ENCODE peak calls at places on chromosome 9, in ten cellular contexts. One of them, this sample, is unnamed. For H3K4me1 and H3K36me3, the result is how much of the 10 kb centered on the place peaks cover.

GRCh38 chr9:115231116-115231515 is 113.2 kb upstream of the TNC start:
- DNase-seq in heart left ventricle: no peak
- DNase-seq in H1: no peak
- DNase-seq in OCI-LY7: no peak
- DNase-seq in endothelial cell of umbilical vein: no peak
- DNase-seq in SJSA1: no peak
- DNase-seq in aorta: no peak
- DNase-seq in pancreas: no peak
- DNase-seq in CD8-positive, alpha-beta T cell: no peak
- DNase-seq in upper lobe of left lung: no peak
- DNase-seq in this sample: peak

GRCh38 chr9:75960561-75960960 is 70.1 kb downstream of the PCSK5 start:
- DNase-seq in CD8-positive, alpha-beta T cell: no peak
- DNase-seq in pancreas: no peak
- DNase-seq in endothelial cell of umbilical vein: peak
- DNase-seq in SJSA1: no peak
- DNase-seq in aorta: no peak
- DNase-seq in H1: no peak
- DNase-seq in heart left ventricle: peak
- DNase-seq in upper lobe of left lung: no peak
- DNase-seq in OCI-LY7: no peak
- DNase-seq in this sample: peak

GRCh38 chr9:95085861-95086563 is 231.5 kb downstream of the FANCC start:
- DNase-seq in endothelial cell of umbilical vein: no peak
- DNase-seq in pancreas: peak
- DNase-seq in SJSA1: no peak
- DNase-seq in H1: no peak
- DNase-seq in OCI-LY7: no peak
- DNase-seq in aorta: peak
- DNase-seq in CD8-positive, alpha-beta T cell: no peak
- DNase-seq in upper lobe of left lung: peak
- DNase-seq in heart left ventricle: peak
- DNase-seq in this sample: no peak

GRCh38 chr9:110797611-110798010 is 129.0 kb downstream of the MUSK start:
- DNase-seq in aorta: no peak
- DNase-seq in upper lobe of left lung: no peak
- DNase-seq in CD8-positive, alpha-beta T cell: no peak
- DNase-seq in OCI-LY7: no peak
- DNase-seq in endothelial cell of umbilical vein: peak
- DNase-seq in H1: no peak
- DNase-seq in heart left ventricle: no peak
- DNase-seq in SJSA1: no peak
- DNase-seq in pancreas: no peak
- DNase-seq in this sample: no peak

GRCh38 chr9:115133649-115134048 is 15.7 kb upstream of the TNC start:
- DNase-seq in H1: no peak
- DNase-seq in aorta: no peak
- DNase-seq in heart left ventricle: no peak
- DNase-seq in upper lobe of left lung: no peak
- DNase-seq in pancreas: no peak
- DNase-seq in CD8-positive, alpha-beta T cell: no peak
- DNase-seq in SJSA1: no peak
- DNase-seq in OCI-LY7: no peak
- DNase-seq in endothelial cell of umbilical vein: no peak
- DNase-seq in this sample: no peak

GRCh38 chr9:85171163-85171562 is 501.6 kb downstream of the NTRK2 start:
- DNase-seq in pancreas: no peak
- DNase-seq in aorta: no peak
- DNase-seq in endothelial cell of umbilical vein: no peak
- DNase-seq in OCI-LY7: no peak
- DNase-seq in H1: no peak
- DNase-seq in heart left ventricle: no peak
- DNase-seq in CD8-positive, alpha-beta T cell: no peak
- DNase-seq in upper lobe of left lung: no peak
- DNase-seq in SJSA1: no peak
- DNase-seq in this sample: no peak

GRCh38 chr9:18163146-18163545 is 310.8 kb upstream of the ADAMTSL1 start:
- DNase-seq in upper lobe of left lung: no peak
- DNase-seq in CD8-positive, alpha-beta T cell: no peak
- DNase-seq in aorta: no peak
- DNase-seq in H1: no peak
- DNase-seq in SJSA1: no peak
- DNase-seq in OCI-LY7: no peak
- DNase-seq in heart left ventricle: no peak
- DNase-seq in endothelial cell of umbilical vein: no peak
- DNase-seq in pancreas: no peak
- DNase-seq in this sample: no peak

GRCh38 chr9:130872912-130873503 is 23.6 kb downstream of the QRFP start:
- DNase-seq in pancreas: peak
- DNase-seq in aorta: peak
- DNase-seq in heart left ventricle: peak
- DNase-seq in upper lobe of left lung: no peak
- DNase-seq in H1: no peak
- DNase-seq in SJSA1: no peak
- DNase-seq in OCI-LY7: no peak
- DNase-seq in CD8-positive, alpha-beta T cell: no peak
- DNase-seq in endothelial cell of umbilical vein: no peak
- DNase-seq in this sample: no peak

GRCh38 chr9:92654481-92655301 is 15.2 kb downstream of the IPPK start:
- DNase-seq in pancreas: peak
- DNase-seq in CD8-positive, alpha-beta T cell: no peak
- DNase-seq in aorta: no peak
- DNase-seq in upper lobe of left lung: peak
- DNase-seq in H1: no peak
- DNase-seq in SJSA1: no peak
- DNase-seq in OCI-LY7: no peak
- DNase-seq in endothelial cell of umbilical vein: no peak
- DNase-seq in heart left ventricle: no peak
- DNase-seq in this sample: no peak

GRCh38 chr9:83281306-83282255 is 218.6 kb upstream of the RASEF start:
- DNase-seq in aorta: peak
- DNase-seq in SJSA1: no peak
- DNase-seq in OCI-LY7: no peak
- DNase-seq in H1: no peak
- DNase-seq in heart left ventricle: peak
- DNase-seq in CD8-positive, alpha-beta T cell: no peak
- DNase-seq in upper lobe of left lung: peak
- DNase-seq in endothelial cell of umbilical vein: peak
- DNase-seq in pancreas: no peak
- DNase-seq in this sample: peak

GRCh38 chr9:124030969-124031451 is 19.4 kb downstream of the LHX2 start:
- DNase-seq in pancreas: peak
- DNase-seq in aorta: peak
- DNase-seq in OCI-LY7: no peak
- DNase-seq in endothelial cell of umbilical vein: no peak
- DNase-seq in upper lobe of left lung: no peak
- DNase-seq in CD8-positive, alpha-beta T cell: no peak
- DNase-seq in H1: no peak
- DNase-seq in SJSA1: no peak
- DNase-seq in heart left ventricle: no peak
- DNase-seq in this sample: no peak

DNA sequence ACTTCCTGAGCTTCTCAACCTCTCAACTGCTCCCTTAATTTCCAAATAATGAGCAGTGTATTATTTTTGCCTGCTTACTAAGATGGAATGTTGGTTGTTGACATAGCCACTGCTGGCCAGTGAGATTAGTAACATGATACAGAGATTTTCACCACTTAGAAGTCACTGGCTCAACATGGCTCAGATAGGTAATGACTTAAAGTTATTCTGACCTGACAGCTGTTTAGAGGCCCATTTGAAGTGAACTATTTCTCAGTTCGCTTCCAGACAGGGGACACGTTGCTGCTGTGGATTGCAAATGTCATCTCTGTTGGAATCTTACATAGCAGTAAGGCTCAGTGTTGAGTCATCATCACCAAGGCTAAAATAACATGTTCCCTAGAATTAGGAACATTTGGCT is 490.2 kb downstream of the TLE4 start:
- DNase-seq in endothelial cell of umbilical vein: peak
- DNase-seq in H1: no peak
- DNase-seq in pancreas: no peak
- DNase-seq in aorta: peak
- DNase-seq in heart left ventricle: no peak
- DNase-seq in CD8-positive, alpha-beta T cell: no peak
- DNase-seq in SJSA1: peak
- DNase-seq in OCI-LY7: no peak
- DNase-seq in upper lobe of left lung: no peak
- DNase-seq in this sample: peak
- H3K4me1 ChIP-seq in endothelial cell of umbilical vein: under half
- H3K4me1 ChIP-seq in H1: under half
- H3K4me1 ChIP-seq in pancreas: under half
- H3K4me1 ChIP-seq in aorta: under half
- H3K4me1 ChIP-seq in heart left ventricle: under half
- H3K4me1 ChIP-seq in CD8-positive, alpha-beta T cell: under half
- H3K4me1 ChIP-seq in SJSA1: under half
- H3K4me1 ChIP-seq in OCI-LY7: under half
- H3K4me1 ChIP-seq in upper lobe of left lung: under half
- H3K4me1 ChIP-seq in this sample: under half

GRCh38 chr9:116705531-116705930 is 18.4 kb downstream of the TRIM32 start:
- DNase-seq in H1: no peak
- DNase-seq in aorta: no peak
- DNase-seq in SJSA1: no peak
- DNase-seq in endothelial cell of umbilical vein: no peak
- DNase-seq in OCI-LY7: no peak
- DNase-seq in heart left ventricle: no peak
- DNase-seq in pancreas: no peak
- DNase-seq in upper lobe of left lung: no peak
- DNase-seq in CD8-positive, alpha-beta T cell: no peak
- DNase-seq in this sample: no peak

GRCh38 chr9:116704470-116704869 is 17.4 kb downstream of the TRIM32 start:
- DNase-seq in heart left ventricle: no peak
- DNase-seq in CD8-positive, alpha-beta T cell: no peak
- DNase-seq in SJSA1: no peak
- DNase-seq in aorta: no peak
- DNase-seq in endothelial cell of umbilical vein: no peak
- DNase-seq in OCI-LY7: no peak
- DNase-seq in H1: no peak
- DNase-seq in upper lobe of left lung: no peak
- DNase-seq in pancreas: no peak
- DNase-seq in this sample: no peak

GRCh38 chr9:116700882-116701836 is 14.1 kb downstream of the TRIM32 start:
- DNase-seq in OCI-LY7: no peak
- DNase-seq in endothelial cell of umbilical vein: no peak
- DNase-seq in CD8-positive, alpha-beta T cell: no peak
- DNase-seq in H1: no peak
- DNase-seq in SJSA1: no peak
- DNase-seq in pancreas: no peak
- DNase-seq in heart left ventricle: no peak
- DNase-seq in upper lobe of left lung: no peak
- DNase-seq in aorta: no peak
- DNase-seq in this sample: no peak

GRCh38 chr9:116700279-116700678 is 13.2 kb downstream of the TRIM32 start:
- DNase-seq in endothelial cell of umbilical vein: no peak
- DNase-seq in pancreas: no peak
- DNase-seq in upper lobe of left lung: no peak
- DNase-seq in aorta: no peak
- DNase-seq in SJSA1: no peak
- DNase-seq in H1: no peak
- DNase-seq in OCI-LY7: no peak
- DNase-seq in heart left ventricle: no peak
- DNase-seq in CD8-positive, alpha-beta T cell: no peak
- DNase-seq in this sample: no peak

DNA sequence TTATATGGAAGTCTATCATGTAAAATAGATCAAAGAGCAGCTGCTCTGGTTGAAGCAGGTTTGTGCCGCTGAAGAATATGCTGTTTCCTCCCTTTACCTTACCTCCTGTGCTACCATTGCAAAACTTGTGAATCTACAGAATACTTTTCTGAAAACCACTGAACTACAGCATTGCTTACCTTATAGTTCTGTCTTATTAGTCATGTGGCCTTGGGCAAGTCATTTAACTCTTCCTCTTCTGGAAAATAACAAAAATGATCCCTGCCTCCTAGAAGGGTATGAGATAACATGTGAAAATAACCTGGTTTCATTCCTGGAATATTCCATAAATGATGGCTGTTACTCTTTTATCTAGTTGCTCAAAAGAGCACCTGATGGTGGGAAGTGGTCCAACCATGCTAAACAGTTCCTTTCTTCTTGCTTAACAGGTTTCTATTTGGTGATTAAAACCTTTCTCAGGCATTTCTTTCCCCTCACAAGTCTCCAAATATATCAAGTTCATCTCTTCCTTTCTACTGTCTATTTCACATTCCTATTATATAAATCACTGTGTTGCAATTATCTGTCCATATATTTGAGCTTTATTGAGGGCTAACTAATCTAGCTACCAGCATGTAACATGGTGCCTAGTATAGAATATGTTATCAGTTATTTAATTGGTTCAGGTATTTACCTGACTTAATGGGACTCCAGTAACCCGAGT is 15.0 kb downstream of the TRIM32 start:
- DNase-seq in aorta: no peak
- DNase-seq in pancreas: no peak
- DNase-seq in upper lobe of left lung: no peak
- DNase-seq in heart left ventricle: no peak
- DNase-seq in OCI-LY7: no peak
- DNase-seq in H1: no peak
- DNase-seq in endothelial cell of umbilical vein: no peak
- DNase-seq in CD8-positive, alpha-beta T cell: no peak
- DNase-seq in SJSA1: no peak
- DNase-seq in this sample: no peak
- H3K4me3 ChIP-seq in aorta: no peak
- H3K4me3 ChIP-seq in pancreas: no peak
- H3K4me3 ChIP-seq in upper lobe of left lung: no peak
- H3K4me3 ChIP-seq in heart left ventricle: no peak
- H3K4me3 ChIP-seq in OCI-LY7: no peak
- H3K4me3 ChIP-seq in H1: no peak
- H3K4me3 ChIP-seq in endothelial cell of umbilical vein: no peak
- H3K4me3 ChIP-seq in CD8-positive, alpha-beta T cell: no peak
- H3K4me3 ChIP-seq in SJSA1: no peak
- H3K4me3 ChIP-seq in this sample: no peak

GRCh38 chr9:120532475-120532874 is 47.5 kb downstream of the CDK5RAP2 start:
- DNase-seq in pancreas: no peak
- DNase-seq in H1: no peak
- DNase-seq in upper lobe of left lung: peak
- DNase-seq in endothelial cell of umbilical vein: no peak
- DNase-seq in heart left ventricle: peak
- DNase-seq in OCI-LY7: no peak
- DNase-seq in CD8-positive, alpha-beta T cell: no peak
- DNase-seq in aorta: no peak
- DNase-seq in SJSA1: peak
- DNase-seq in this sample: peak
- H3K36me3 ChIP-seq in pancreas: under half
- H3K36me3 ChIP-seq in H1: under half
- H3K36me3 ChIP-seq in upper lobe of left lung: under half
- H3K36me3 ChIP-seq in endothelial cell of umbilical vein: under half
- H3K36me3 ChIP-seq in heart left ventricle: half or more
- H3K36me3 ChIP-seq in OCI-LY7: half or more
- H3K36me3 ChIP-seq in CD8-positive, alpha-beta T cell: half or more
- H3K36me3 ChIP-seq in aorta: under half
- H3K36me3 ChIP-seq in SJSA1: half or more
- H3K36me3 ChIP-seq in this sample: half or more

DNA sequence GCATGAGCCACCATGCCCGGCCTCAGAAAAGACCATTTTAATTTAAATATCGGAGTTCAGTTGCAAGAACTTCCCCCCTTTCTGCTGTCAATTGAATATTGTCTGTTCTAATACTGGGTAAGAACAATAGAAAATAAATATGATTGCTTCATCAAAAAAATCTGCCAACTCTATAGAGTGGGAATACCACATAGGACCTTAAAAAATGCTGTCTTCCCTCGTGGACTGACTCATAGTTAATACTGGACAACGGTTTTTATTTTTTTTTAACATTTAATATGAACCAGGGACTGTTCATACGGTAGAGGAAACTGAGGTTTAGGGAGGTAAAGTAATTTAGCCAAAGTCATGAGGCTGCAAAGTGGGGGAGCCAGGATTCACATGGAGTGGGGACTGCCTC is 9.7 kb downstream of the ZNF462 start:
- DNase-seq in aorta: no peak
- DNase-seq in endothelial cell of umbilical vein: no peak
- DNase-seq in OCI-LY7: no peak
- DNase-seq in heart left ventricle: no peak
- DNase-seq in upper lobe of left lung: no peak
- DNase-seq in SJSA1: no peak
- DNase-seq in H1: no peak
- DNase-seq in pancreas: no peak
- DNase-seq in CD8-positive, alpha-beta T cell: no peak
- DNase-seq in this sample: no peak
- H3K4me1 ChIP-seq in aorta: under half
- H3K4me1 ChIP-seq in endothelial cell of umbilical vein: under half
- H3K4me1 ChIP-seq in OCI-LY7: under half
- H3K4me1 ChIP-seq in heart left ventricle: half or more
- H3K4me1 ChIP-seq in upper lobe of left lung: under half
- H3K4me1 ChIP-seq in SJSA1: under half
- H3K4me1 ChIP-seq in H1: under half
- H3K4me1 ChIP-seq in pancreas: under half
- H3K4me1 ChIP-seq in CD8-positive, alpha-beta T cell: under half
- H3K4me1 ChIP-seq in this sample: under half

This sample was measured in SJCRH30.